ENCODE peak calls at places on chromosomes 1 and 21, in six cellular contexts. G is Peyer's patch, R is ascending aorta, H is uterus, D is IMR-90, V is Calu3. E is an unnamed sample.

GRCh38 chr1:167438171-167439138 is 79.9 kb downstream of the CD247 start:
- DNase-seq in G (peak), R (peak), H (no peak), D (no peak), V (no peak), E (no peak)

GRCh38 chr1:154768456-154769125 is 101.5 kb downstream of the KCNN3 start:
- DNase-seq in G (no peak), R (peak), H (peak), D (no peak), V (no peak), E (no peak)

GRCh38 chr1:183470961-183471747 is 1.1 kb upstream of the SMG7 start:
- DNase-seq in G (peak), R (peak), H (peak), D (peak), V (peak), E (peak)

GRCh38 chr1:196609114-196609737 is 986 bp upstream of the KCNT2 start:
- DNase-seq in G (no peak), R (no peak), H (peak), D (peak), V (peak), E (no peak)

GRCh38 chr21:41627428-41627827 is 119.5 kb upstream of the TMPRSS2 start:
- DNase-seq in G (no peak), R (no peak), H (no peak), D (peak), V (no peak), E (no peak)

GRCh38 chr21:43211085-43212071 is 42.6 kb downstream of the CRYAA start:
- DNase-seq in G (peak), R (peak), H (peak), D (no peak), V (peak), E (peak)

GRCh38 chr21:15221799-15222386 is 157.1 kb upstream of the NRIP1 start:
- DNase-seq in G (no peak), R (peak), H (no peak), D (peak), V (peak), E (no peak)

GRCh38 chr1:152520561-152521090 is 6.3 kb downstream of the CRCT1 start:
- DNase-seq in G (no peak), R (no peak), H (no peak), D (no peak), V (no peak), E (no peak)

GRCh38 chr1:95041491-95042165 is 31.1 kb downstream of the ALG14 start:
- DNase-seq in G (no peak), R (peak), H (peak), D (peak), V (peak), E (no peak)

GRCh38 chr1:12191242-12192032 is 24.6 kb downstream of the TNFRSF1B start:
- DNase-seq in G (no peak), R (no peak), H (no peak), D (no peak), V (no peak), E (no peak)

GRCh38 chr1:42924249-42925131 is 34.2 kb downstream of the SLC2A1 start:
- DNase-seq in G (peak), R (peak), H (peak), D (peak), V (peak), E (peak)
- TF ChIP-seq CTCF in G (no peak), R (no peak), H (peak), D (peak), V (no peak), E (no peak)

GRCh38 chr1:165507570-165507969 is 36.2 kb upstream of the LRRC52 start:
- DNase-seq in G (no peak), R (no peak), H (no peak), D (no peak), V (no peak), E (no peak)
- TF ChIP-seq CTCF in G (no peak), R (no peak), H (no peak), D (no peak), V (no peak), E (no peak)

GRCh38 chr1:206905295-206906164 is 8.3 kb downstream of the IL24 start:
- DNase-seq in G (no peak), R (peak), H (no peak), D (peak), V (no peak), E (no peak)

GRCh38 chr1:206909883-206910318 is 11.8 kb downstream of the FCMR start:
- DNase-seq in G (no peak), R (no peak), H (no peak), D (no peak), V (no peak), E (no peak)

GRCh38 chr1:206908038-206908437 is 10.8 kb downstream of the IL24 start:
- DNase-seq in G (no peak), R (no peak), H (no peak), D (no peak), V (no peak), E (no peak)

GRCh38 chr1:206909167-206909882 is 12.1 kb downstream of the IL24 start:
- DNase-seq in G (no peak), R (no peak), H (peak), D (no peak), V (peak), E (peak)

GRCh38 chr1:206907304-206907991 is 10.2 kb downstream of the IL24 start:
- DNase-seq in G (no peak), R (peak), H (no peak), D (no peak), V (peak), E (no peak)
- TF ChIP-seq CTCF in G (no peak), R (no peak), H (no peak), D (peak), V (peak), E (no peak)

DNA sequence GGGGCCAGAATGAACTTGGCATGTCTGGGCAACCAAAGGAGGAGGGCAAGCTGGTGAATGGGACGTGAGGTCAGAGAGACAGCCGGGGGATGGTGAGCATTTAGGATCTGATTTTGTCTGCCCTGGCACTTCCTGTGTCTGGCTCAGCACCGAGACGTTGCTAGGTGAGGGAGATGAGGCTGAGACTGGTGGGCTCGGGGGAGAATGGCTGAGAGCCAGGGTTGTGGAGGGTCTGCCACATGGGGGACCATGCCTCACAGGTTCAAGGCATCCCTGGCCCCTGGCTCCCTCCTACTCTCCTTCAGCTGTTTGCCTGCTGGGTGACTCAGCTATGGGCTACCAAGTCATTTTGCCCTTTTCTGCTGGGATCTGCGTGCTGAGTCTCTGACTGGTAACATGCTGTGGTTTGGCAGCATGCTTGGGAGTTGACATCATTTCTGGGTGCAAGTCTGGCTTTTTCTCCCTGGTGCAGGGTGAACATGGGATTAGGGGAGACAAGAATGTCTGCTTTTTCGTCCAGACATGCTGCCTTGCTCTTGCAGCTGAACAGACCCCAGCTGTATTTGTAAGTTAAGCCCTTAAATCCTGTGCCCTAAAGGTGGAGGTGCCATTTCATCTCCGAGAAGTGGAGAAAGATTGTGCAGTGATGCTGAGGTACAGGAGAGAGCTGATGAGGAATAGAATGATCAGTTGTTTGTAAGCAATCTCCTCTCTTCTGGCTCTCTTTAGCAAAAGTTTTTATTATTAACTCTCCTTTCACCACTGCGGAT is 17.6 kb downstream of the GALNT2 start:
- DNase-seq in G (no peak), R (peak), H (no peak), D (peak), V (peak), E (no peak)
- TF ChIP-seq CTCF in G (no peak), R (no peak), H (no peak), D (peak), V (no peak), E (no peak)

GRCh38 chr21:36423772-36424433 is 38.7 kb downstream of the CHAF1B start:
- DNase-seq in G (no peak), R (no peak), H (no peak), D (no peak), V (no peak), E (no peak)

GRCh38 chr21:36419996-36420395 is 34.8 kb downstream of the CHAF1B start:
- DNase-seq in G (peak), R (peak), H (peak), D (peak), V (peak), E (peak)

GRCh38 chr21:36420571-36421339 is 35.6 kb downstream of the CHAF1B start:
- DNase-seq in G (no peak), R (no peak), H (no peak), D (no peak), V (no peak), E (no peak)

GRCh38 chr21:36424592-36424991 is 39.4 kb downstream of the CHAF1B start:
- DNase-seq in G (no peak), R (no peak), H (no peak), D (no peak), V (no peak), E (no peak)

GRCh38 chr21:36422279-36423098 is 37.3 kb downstream of the CHAF1B start:
- DNase-seq in G (no peak), R (no peak), H (no peak), D (peak), V (peak), E (peak)
- TF ChIP-seq CTCF in G (peak), R (peak), H (peak), D (peak), V (peak), E (peak)

GRCh38 chr1:18575620-18576019 is 55.0 kb upstream of the PAX7 start:
- DNase-seq in G (peak), R (peak), H (no peak), D (peak), V (peak), E (peak)
- TF ChIP-seq CTCF in G (peak), R (peak), H (peak), D (peak), V (peak), E (peak)

GRCh38 chr1:29124366-29125236 is 898 bp upstream of the TMEM200B start:
- DNase-seq in G (peak), R (peak), H (peak), D (peak), V (peak), E (peak)
- TF ChIP-seq CTCF in G (peak), R (peak), H (peak), D (peak), V (peak), E (no peak)

DNA sequence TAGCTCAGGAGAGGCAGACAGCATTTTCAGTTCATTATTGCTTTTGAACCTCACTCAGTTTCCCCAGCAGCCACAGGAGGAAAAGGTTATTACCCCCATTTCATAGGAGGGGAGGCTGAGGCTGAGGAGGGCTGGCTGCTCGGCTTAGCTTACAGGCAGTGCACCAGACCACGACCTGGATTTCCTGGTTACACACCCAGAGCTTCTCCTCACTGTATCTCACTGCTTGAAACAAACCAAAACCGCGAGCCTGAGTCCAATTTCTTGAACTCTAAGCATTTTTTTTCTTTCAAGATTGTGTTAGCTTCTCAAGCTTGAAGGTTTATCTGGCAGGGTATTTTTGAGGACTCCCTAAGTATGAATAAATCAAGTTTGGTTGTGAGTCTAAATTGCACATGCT is 188.9 kb upstream of the EDN2 start:
- DNase-seq in G (peak), R (no peak), H (no peak), D (peak), V (no peak), E (no peak)
- TF ChIP-seq CTCF in G (no peak), R (no peak), H (no peak), D (no peak), V (no peak), E (no peak)

DNA sequence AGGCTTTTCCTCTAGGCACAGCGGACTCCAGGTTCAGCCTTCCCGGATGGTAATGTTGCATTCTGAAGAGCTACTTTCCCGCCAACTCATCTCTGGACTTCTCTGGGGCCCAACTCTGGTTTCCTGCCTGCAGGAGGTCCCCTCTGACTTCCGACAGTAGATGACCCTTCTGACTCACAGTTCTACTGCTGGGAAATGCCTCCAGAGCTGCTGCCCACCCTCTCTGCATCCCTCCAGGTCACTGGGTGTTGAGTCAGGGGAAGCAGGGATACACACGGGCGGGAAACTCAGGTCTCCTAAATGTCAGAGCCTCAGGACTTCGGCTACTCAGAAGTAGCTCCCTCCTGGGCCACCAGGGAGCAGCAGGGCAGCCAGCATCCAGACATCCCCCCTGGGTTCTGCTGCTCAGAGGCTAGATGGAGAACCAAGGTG is 2.1 kb upstream of the KIF21B start:
- DNase-seq in G (no peak), R (no peak), H (no peak), D (peak), V (peak), E (no peak)
- TF ChIP-seq CTCF in G (no peak), R (no peak), H (no peak), D (peak), V (no peak), E (no peak)

DNA sequence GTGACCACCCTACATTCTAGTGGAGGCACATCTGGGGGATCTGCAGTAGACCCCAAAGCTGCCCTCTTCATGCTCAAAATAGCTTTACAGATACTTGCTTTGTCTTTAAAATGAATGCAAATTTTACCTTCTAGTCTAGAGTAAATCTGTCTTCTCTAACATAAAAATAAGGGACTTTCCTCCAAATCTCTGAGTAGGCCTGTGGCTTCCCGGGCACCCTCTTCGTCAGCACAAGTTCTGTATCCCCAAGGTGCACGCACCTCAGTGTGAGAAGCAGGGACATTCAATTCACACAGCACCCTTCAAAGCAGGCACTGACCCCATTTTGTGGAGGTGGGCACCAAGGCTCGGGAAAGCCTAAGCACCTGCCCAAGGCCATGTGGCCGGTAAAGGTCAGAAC is 19.0 kb downstream of the MEF2D start:
- DNase-seq in G (no peak), R (no peak), H (no peak), D (no peak), V (no peak), E (no peak)
- TF ChIP-seq CTCF in G (no peak), R (no peak), H (no peak), D (no peak), V (no peak), E (no peak)

E was measured in mucosa of descending colon.